ENCODE peak calls at places on chromosomes 3 and 15, in seven cellular contexts. One of them, this sample, is unnamed.

GRCh38 chr3:414063-414462 is 217.5 kb downstream of the CHL1 start:
- DNase-seq in NCI-H446 treated with DMSO at 0.1 percent for 48 hours: no peak
- DNase-seq in NCI-H2171: peak; percentile 3
- DNase-seq in T-helper 17 cell: no peak
- DNase-seq in NCI-H1092: no peak
- DNase-seq in left lobe of liver: no peak
- DNase-seq in tibial artery: no peak
- DNase-seq in this sample: no peak

GRCh38 chr3:97138914-97139541 is 324.6 kb downstream of the EPHA6 start:
- DNase-seq in NCI-H446 treated with DMSO at 0.1 percent for 48 hours: no peak
- DNase-seq in NCI-H2171: no peak
- DNase-seq in T-helper 17 cell: no peak
- DNase-seq in NCI-H1092: no peak
- DNase-seq in left lobe of liver: no peak
- DNase-seq in tibial artery: no peak
- DNase-seq in this sample: no peak

GRCh38 chr3:143536817-143537535 is 311.3 kb downstream of the SLC9A9 start:
- DNase-seq in NCI-H446 treated with DMSO at 0.1 percent for 48 hours: peak; percentile 39
- DNase-seq in NCI-H2171: peak; percentile 22
- DNase-seq in T-helper 17 cell: no peak
- DNase-seq in NCI-H1092: no peak
- DNase-seq in left lobe of liver: no peak
- DNase-seq in tibial artery: no peak
- DNase-seq in this sample: no peak

GRCh38 chr3:133041524-133041829 is 3.3 kb downstream of the TMEM108 start:
- DNase-seq in NCI-H446 treated with DMSO at 0.1 percent for 48 hours: no peak
- DNase-seq in NCI-H2171: no peak
- DNase-seq in T-helper 17 cell: no peak
- DNase-seq in NCI-H1092: no peak
- DNase-seq in left lobe of liver: no peak
- DNase-seq in tibial artery: no peak
- DNase-seq in this sample: no peak

GRCh38 chr3:193894121-193894863 is 241.7 kb upstream of the HES1 start:
- DNase-seq in NCI-H446 treated with DMSO at 0.1 percent for 48 hours: peak; percentile 32
- DNase-seq in NCI-H2171: no peak
- DNase-seq in T-helper 17 cell: no peak
- DNase-seq in NCI-H1092: no peak
- DNase-seq in left lobe of liver: no peak
- DNase-seq in tibial artery: no peak
- DNase-seq in this sample: peak; percentile 13

GRCh38 chr3:18862077-18862476 is 286.2 kb upstream of the KCNH8 start:
- DNase-seq in NCI-H446 treated with DMSO at 0.1 percent for 48 hours: no peak
- DNase-seq in NCI-H2171: no peak
- DNase-seq in T-helper 17 cell: no peak
- DNase-seq in NCI-H1092: no peak
- DNase-seq in left lobe of liver: no peak
- DNase-seq in tibial artery: no peak
- DNase-seq in this sample: no peak

GRCh38 chr15:63403254-63403945 is 21.8 kb upstream of the CA12 start:
- DNase-seq in NCI-H446 treated with DMSO at 0.1 percent for 48 hours: no peak
- DNase-seq in NCI-H2171: no peak
- DNase-seq in T-helper 17 cell: no peak
- DNase-seq in NCI-H1092: no peak
- DNase-seq in left lobe of liver: no peak
- DNase-seq in tibial artery: no peak
- DNase-seq in this sample: no peak

GRCh38 chr15:38535451-38536200 is 29.0 kb downstream of the RASGRP1 start:
- DNase-seq in NCI-H446 treated with DMSO at 0.1 percent for 48 hours: no peak
- DNase-seq in NCI-H2171: no peak
- DNase-seq in T-helper 17 cell: no peak
- DNase-seq in NCI-H1092: no peak
- DNase-seq in left lobe of liver: no peak
- DNase-seq in tibial artery: no peak
- DNase-seq in this sample: no peak

GRCh38 chr3:32239638-32240550 is 1.4 kb downstream of the CMTM8 start:
- DNase-seq in NCI-H446 treated with DMSO at 0.1 percent for 48 hours: no peak
- DNase-seq in NCI-H2171: peak; percentile 1
- DNase-seq in T-helper 17 cell: peak; percentile 23
- DNase-seq in NCI-H1092: peak; percentile 64
- DNase-seq in left lobe of liver: peak; percentile 73
- DNase-seq in tibial artery: no peak
- DNase-seq in this sample: peak; percentile 93

GRCh38 chr3:151879684-151880282 is 6.3 kb downstream of the SUCNR1 start:
- DNase-seq in NCI-H446 treated with DMSO at 0.1 percent for 48 hours: no peak
- DNase-seq in NCI-H2171: no peak
- DNase-seq in T-helper 17 cell: no peak
- DNase-seq in NCI-H1092: no peak
- DNase-seq in left lobe of liver: no peak
- DNase-seq in tibial artery: no peak
- DNase-seq in this sample: no peak

GRCh38 chr3:170751083-170751893 is 118.7 kb downstream of the RPL22L1 start:
- DNase-seq in NCI-H446 treated with DMSO at 0.1 percent for 48 hours: peak; percentile 67
- DNase-seq in NCI-H2171: peak; percentile 73
- DNase-seq in T-helper 17 cell: no peak
- DNase-seq in NCI-H1092: no peak
- DNase-seq in left lobe of liver: no peak
- DNase-seq in tibial artery: peak; percentile 88
- DNase-seq in this sample: no peak

GRCh38 chr3:179701176-179701827 is 48.5 kb downstream of the USP13 start:
- DNase-seq in NCI-H446 treated with DMSO at 0.1 percent for 48 hours: no peak
- DNase-seq in NCI-H2171: no peak
- DNase-seq in T-helper 17 cell: no peak
- DNase-seq in NCI-H1092: no peak
- DNase-seq in left lobe of liver: no peak
- DNase-seq in tibial artery: no peak
- DNase-seq in this sample: no peak

This sample was measured in NCI-H2029 treated with DMSO at 0.1 percent for 48 hours.